ENCODE peak calls at places on chromosomes 2 and 18, in eight cellular contexts. K is gastrocnemius medialis; R is EL; I is lower leg skin; C is activated CD4-positive, CD25-positive, alpha-beta regulatory T cell; E is NCI-H1105; G is GM10248; O is ovary. J is an unnamed sample.

GRCh38 chr2:137910641-137911040 is 53.6 kb upstream of the HNMT start:
- DNase-seq in G (no peak), C (no peak), K (no peak), E (no peak), O (no peak), I (no peak), R (peak), J (no peak)

GRCh38 chr2:149040451-149040850 is 2.0 kb downstream of the LYPD6B start:
- DNase-seq in R (peak), E (no peak), G (peak), I (no peak), C (no peak), O (no peak), K (no peak), J (no peak)

GRCh38 chr18:67509711-67510110 is 6.8 kb downstream of the DSEL start:
- DNase-seq in I (no peak), G (no peak), O (no peak), C (no peak), E (no peak), R (peak), K (no peak), J (no peak)

GRCh38 chr18:8520266-8520665 is 89.0 kb upstream of the RAB12 start:
- DNase-seq in I (no peak), K (no peak), E (no peak), O (no peak), C (no peak), R (no peak), G (no peak), J (no peak)

GRCh38 chr2:58834404-58834803 is 593.3 kb upstream of the FANCL start:
- DNase-seq in I (no peak), O (peak), K (no peak), G (peak), C (no peak), R (peak), E (no peak), J (no peak)

GRCh38 chr2:172403881-172404470 is 23.4 kb upstream of the ITGA6 start:
- DNase-seq in O (no peak), G (no peak), E (no peak), R (no peak), C (no peak), I (no peak), K (no peak), J (no peak)

GRCh38 chr2:85886585-85886984 is 2.2 kb downstream of the ST3GAL5 start:
- DNase-seq in O (peak), R (peak), I (peak), C (no peak), G (no peak), K (peak), E (no peak), J (peak)

GRCh38 chr2:67790622-67791021 is 272.2 kb downstream of the C1D start:
- DNase-seq in E (no peak), O (no peak), I (no peak), R (peak), C (no peak), G (no peak), K (no peak), J (no peak)

GRCh38 chr2:230650585-230651137 is 62.0 kb upstream of the CAB39 start:
- DNase-seq in G (no peak), K (no peak), I (no peak), O (no peak), C (no peak), E (no peak), R (no peak), J (no peak)

GRCh38 chr18:77512152-77512551 is 262.5 kb downstream of the GALR1 start:
- DNase-seq in O (no peak), I (no peak), E (no peak), R (no peak), K (no peak), G (no peak), C (no peak), J (no peak)

GRCh38 chr2:14944562-14945346 is 312.2 kb downstream of the LRATD1 start:
- DNase-seq in E (peak), O (no peak), K (no peak), I (no peak), G (no peak), C (no peak), R (peak), J (no peak)

GRCh38 chr2:10844083-10844482 is 31.5 kb upstream of the PDIA6 start:
- DNase-seq in C (no peak), E (no peak), G (no peak), R (peak), O (no peak), K (peak), I (no peak), J (peak)

GRCh38 chr2:54675738-54676137 is 47.7 kb upstream of the EML6 start:
- DNase-seq in C (no peak), G (no peak), E (no peak), I (no peak), K (no peak), O (no peak), R (no peak), J (no peak)

GRCh38 chr2:210480764-210481163 is 4.2 kb upstream of the LANCL1 start:
- DNase-seq in R (no peak), I (no peak), C (no peak), K (no peak), O (no peak), G (no peak), E (no peak), J (no peak)

GRCh38 chr2:120765911-120766757 is 30.5 kb downstream of the GLI2 start:
- DNase-seq in G (no peak), K (peak), E (no peak), I (no peak), O (peak), R (peak), C (no peak), J (no peak)

GRCh38 chr2:60819936-60820335 is 61.4 kb upstream of the REL start:
- DNase-seq in R (no peak), O (no peak), I (no peak), C (no peak), K (no peak), E (no peak), G (no peak), J (no peak)

GRCh38 chr2:120914839-120915521 is 179.3 kb downstream of the GLI2 start:
- DNase-seq in R (peak), E (no peak), G (no peak), K (peak), C (no peak), I (no peak), O (peak), J (no peak)

GRCh38 chr2:202016579-202017227 is 17.0 kb upstream of the FZD7 start:
- DNase-seq in G (no peak), R (no peak), I (no peak), K (peak), C (no peak), E (no peak), O (no peak), J (peak)

GRCh38 chr2:103401621-103402020 is 639.8 kb downstream of the TMEM182 start:
- DNase-seq in G (no peak), K (no peak), I (no peak), C (no peak), R (no peak), O (no peak), E (no peak), J (no peak)

GRCh38 chr2:27316655-27317412 is 6.1 kb downstream of the MPV17 start:
- DNase-seq in I (no peak), C (no peak), K (peak), R (no peak), E (peak), O (no peak), G (no peak), J (no peak)

GRCh38 chr2:130884013-130884412 is 47.3 kb downstream of the ARHGEF4 start:
- DNase-seq in G (no peak), E (no peak), C (no peak), K (no peak), R (no peak), O (no peak), I (no peak), J (no peak)

GRCh38 chr2:234291765-234292204 is 205.1 kb downstream of the ARL4C start:
- DNase-seq in G (no peak), R (peak), K (peak), C (no peak), E (peak), I (peak), O (no peak), J (no peak)

GRCh38 chr18:3725100-3725499 is 275.1 kb downstream of the TGIF1 start:
- DNase-seq in I (no peak), G (no peak), O (no peak), E (no peak), K (no peak), C (no peak), R (no peak), J (no peak)

GRCh38 chr18:62324917-62325805 is at the start of gene TNFRSF11A:
- DNase-seq in I (no peak), K (no peak), G (peak), E (peak), R (peak), C (peak), O (no peak), J (peak)

GRCh38 chr2:7667260-7667757 is 750.1 kb downstream of the RNF144A start:
- DNase-seq in K (no peak), E (no peak), I (no peak), O (no peak), G (no peak), R (no peak), C (no peak), J (no peak)

GRCh38 chr2:151237422-151238012 is 24.1 kb downstream of the RBM43 start:
- DNase-seq in R (peak), I (no peak), O (no peak), C (no peak), G (no peak), K (no peak), E (no peak), J (no peak)

GRCh38 chr18:8990276-8991031 is 112.0 kb upstream of the NDUFV2 start:
- DNase-seq in R (peak), O (no peak), E (no peak), I (no peak), C (no peak), K (peak), G (no peak), J (no peak)

GRCh38 chr18:13086906-13087305 is 95.7 kb downstream of the CEP192 start:
- DNase-seq in C (no peak), K (no peak), G (no peak), R (no peak), O (no peak), I (no peak), E (no peak), J (no peak)

GRCh38 chr18:24601624-24602023 is 141.2 kb downstream of the HRH4 start:
- DNase-seq in G (no peak), C (no peak), O (no peak), K (no peak), E (no peak), R (no peak), I (no peak), J (no peak)